ENCODE peak calls at places on chromosomes 7 and 10, in five cellular contexts. C is choroid plexus epithelial cell, H is HCEC 1CT, O is caudate nucleus, R is Peyer's patch. T is an unnamed sample.

GRCh38 chr7:155361363-155361680 is 63.6 kb downstream of the INSIG1 start:
- DNase-seq in R (no peak), O (no peak), H (no peak), C (no peak), T (no peak)

GRCh38 chr10:33152146-33152545 is 182.3 kb downstream of the NRP1 start:
- DNase-seq in C (peak; percentile 44), H (no peak), R (no peak), O (no peak), T (no peak)

GRCh38 chr7:146660839-146661238 is 544.2 kb downstream of the CNTNAP2 start:
- DNase-seq in C (peak; percentile 33), R (no peak), O (no peak), H (no peak), T (no peak)

GRCh38 chr10:1454428-1454827 is 282.9 kb downstream of the ADARB2 start:
- DNase-seq in O (no peak), C (no peak), H (no peak), R (no peak), T (no peak)

GRCh38 chr10:58453098-58453497 is 59.6 kb upstream of the BICC1 start:
- DNase-seq in H (no peak), C (no peak), R (no peak), O (no peak), T (no peak)

GRCh38 chr10:78547397-78547796 is 513.7 kb downstream of the RPS24 start:
- DNase-seq in O (no peak), H (no peak), R (no peak), C (no peak), T (no peak)

GRCh38 chr7:2530076-2530967 is 10.7 kb downstream of the LFNG start:
- DNase-seq in C (no peak), H (no peak), O (no peak), R (no peak), T (no peak)

GRCh38 chr7:7219216-7219615 is 36.9 kb downstream of the C1GALT1 start:
- DNase-seq in O (no peak), R (no peak), H (peak; percentile 31), C (peak; percentile 59), T (no peak)

GRCh38 chr10:71575446-71575845 is 144.1 kb downstream of the C10orf105 start:
- DNase-seq in R (no peak), C (no peak), O (no peak), H (no peak), T (no peak)

GRCh38 chr7:105776986-105777910 is 99.2 kb downstream of the ATXN7L1 start:
- DNase-seq in R (no peak), O (no peak), C (peak; percentile 16), H (peak; percentile 63), T (no peak)

GRCh38 chr10:79111427-79111826 is 42.7 kb downstream of the ZMIZ1 start:
- DNase-seq in H (peak; percentile 50), C (no peak), O (no peak), R (no peak), T (no peak)

GRCh38 chr7:130144632-130145171 is 60.5 kb downstream of the TMEM209 start:
- DNase-seq in H (peak; percentile 65), O (no peak), C (peak; percentile 85), R (no peak), T (peak; percentile 76)

GRCh38 chr10:49666685-49667084 is 12.8 kb upstream of the C10orf53 start:
- DNase-seq in C (no peak), R (no peak), H (no peak), O (no peak), T (no peak)

GRCh38 chr10:116779076-116779687 is 36.8 kb upstream of the HSPA12A start:
- DNase-seq in H (no peak), O (no peak), C (no peak), R (no peak), T (no peak)

GRCh38 chr7:35548291-35548690 is 146.6 kb downstream of the HERPUD2 start:
- DNase-seq in R (no peak), O (no peak), C (no peak), H (no peak), T (no peak)

GRCh38 chr7:151244156-151244870 is 4.2 kb downstream of the SMARCD3 start:
- DNase-seq in R (peak; percentile 61), H (peak; percentile 28), O (no peak), C (peak; percentile 64), T (peak; percentile 33)

GRCh38 chr10:76973091-76973514 is 664.5 kb downstream of the KCNMA1 start:
- DNase-seq in O (no peak), R (no peak), H (no peak), C (no peak), T (no peak)

GRCh38 chr7:39353615-39354376 is 212.4 kb upstream of the YAE1 start:
- DNase-seq in O (no peak), H (no peak), C (peak; percentile 69), R (no peak), T (peak; percentile 88)

GRCh38 chr10:3330687-3331086 is 158.1 kb upstream of the PITRM1 start:
- DNase-seq in R (no peak), O (no peak), C (peak; percentile 86), H (no peak), T (no peak)

GRCh38 chr10:116151076-116151475 is 121.9 kb downstream of the GFRA1 start:
- DNase-seq in O (no peak), C (no peak), R (no peak), H (no peak), T (no peak)

GRCh38 chr7:24395512-24395911 is 111.5 kb downstream of the NPY start:
- DNase-seq in H (no peak), R (no peak), O (no peak), C (peak; percentile 14), T (no peak)

GRCh38 chr10:28365840-28366239 is 63.0 kb upstream of the MPP7 start:
- DNase-seq in C (no peak), O (no peak), H (no peak), R (no peak), T (no peak)

GRCh38 chr10:19937989-19938388 is 121.8 kb downstream of the PLXDC2 start:
- DNase-seq in H (no peak), O (no peak), C (no peak), R (no peak), T (no peak)

GRCh38 chr7:108584211-108584610 is 14.5 kb downstream of the DNAJB9 start:
- DNase-seq in C (no peak), H (no peak), O (no peak), R (no peak), T (no peak)

GRCh38 chr7:105524840-105525239 is 2.8 kb upstream of the PUS7 start:
- DNase-seq in H (no peak), O (no peak), R (no peak), C (no peak), T (no peak)

GRCh38 chr10:5413012-5413938 is 918 bp downstream of the NET1 start:
- DNase-seq in O (no peak), R (peak; percentile 51), C (peak; percentile 52), H (peak; percentile 71), T (peak; percentile 46)

GRCh38 chr10:35388682-35389081 is 52.4 kb downstream of the CCNY start:
- DNase-seq in C (no peak), O (no peak), H (no peak), R (no peak), T (no peak)

GRCh38 chr10:43125881-43126731 is 12.1 kb upstream of the CSGALNACT2 start:
- DNase-seq in O (no peak), R (no peak), H (no peak), C (no peak), T (no peak)

GRCh38 chr7:133645870-133646492 is 393.1 kb downstream of the EXOC4 start:
- DNase-seq in H (peak; percentile 35), C (no peak), R (no peak), O (no peak), T (no peak)

GRCh38 chr7:55574062-55574717 is 1.9 kb upstream of the VOPP1 start:
- DNase-seq in C (peak; percentile 64), O (no peak), H (no peak), R (no peak), T (no peak)